ENCODE peak calls at places on chromosomes 4 and X, in seven cellular contexts. U, C, D, G, Q, R and B are unnamed samples.

GRCh38 chrX:130645955-130646583 is 244.3 kb downstream of the RBMX2 start:
- DNase-seq in U (no peak), C (no peak), D (no peak), G (no peak), Q (no peak), R (no peak), B (no peak)

GRCh38 chrX:133375558-133376340 is 39.5 kb downstream of the GPC4 start:
- DNase-seq in U (no peak), C (no peak), D (no peak), G (peak; percentile 11), Q (no peak), R (no peak), B (no peak)

GRCh38 chr4:86934147-86934771 is 552 bp upstream of the AFF1 start:
- DNase-seq in U (no peak), C (no peak), D (no peak), G (no peak), Q (peak; percentile 58), R (peak; percentile 30), B (no peak)

GRCh38 chr4:97496298-97496873 is 646.9 kb downstream of the STPG2 start:
- DNase-seq in U (no peak), C (no peak), D (no peak), G (no peak), Q (peak; percentile 49), R (peak; percentile 47), B (no peak)

GRCh38 chrX:111088628-111089027 is 7.4 kb upstream of the PAK3 start:
- DNase-seq in U (no peak), C (no peak), D (no peak), G (no peak), Q (no peak), R (no peak), B (no peak)

GRCh38 chrX:129235903-129236302 is 287.4 kb downstream of the SMARCA1 start:
- DNase-seq in U (no peak), C (no peak), D (no peak), G (no peak), Q (peak; percentile 13), R (no peak), B (no peak)

GRCh38 chrX:63434665-63435064 is 83.5 kb upstream of the SPIN4 start:
- DNase-seq in U (no peak), C (no peak), D (peak; percentile 43), G (peak; percentile 54), Q (peak; percentile 94), R (peak; percentile 96), B (peak; percentile 22)

GRCh38 chrX:34381241-34381640 is 249.1 kb upstream of the FAM47A start:
- DNase-seq in U (no peak), C (no peak), D (no peak), G (no peak), Q (no peak), R (peak; percentile 15), B (no peak)

GRCh38 chrX:108217877-108218276 is 126.3 kb downstream of the ATG4A start:
- DNase-seq in U (no peak), C (no peak), D (no peak), G (no peak), Q (no peak), R (no peak), B (no peak)

GRCh38 chrX:19791562-19791961 is 95.8 kb downstream of the SH3KBP1 start:
- DNase-seq in U (no peak), C (no peak), D (no peak), G (peak; percentile 53), Q (no peak), R (no peak), B (peak; percentile 25)

GRCh38 chr4:168361365-168362024 is 42.9 kb upstream of the DDX60 start:
- DNase-seq in U (no peak), C (no peak), D (no peak), G (no peak), Q (no peak), R (no peak), B (no peak)

GRCh38 chr4:7161721-7162214 is 30.6 kb upstream of the SORCS2 start:
- DNase-seq in U (no peak), C (no peak), D (peak; percentile 19), G (no peak), Q (no peak), R (no peak), B (no peak)

GRCh38 chrX:33252306-33252825 is 41.0 kb upstream of the DMD start:
- DNase-seq in U (peak; percentile 0), C (no peak), D (no peak), G (no peak), Q (peak; percentile 69), R (no peak), B (peak; percentile 0)

GRCh38 chr4:6893449-6894085 is 16.1 kb upstream of the TBC1D14 start:
- DNase-seq in U (no peak), C (no peak), D (no peak), G (peak; percentile 91), Q (no peak), R (no peak), B (peak; percentile 86)

GRCh38 chrX:34918091-34918736 is 24.4 kb upstream of the FAM47B start:
- DNase-seq in U (no peak), C (no peak), D (no peak), G (peak; percentile 65), Q (no peak), R (peak; percentile 73), B (peak; percentile 66)

GRCh38 chr4:76208005-76208765 is 5.4 kb downstream of the SCARB2 start:
- DNase-seq in U (no peak), C (no peak), D (no peak), G (peak; percentile 97), Q (peak; percentile 13), R (peak; percentile 46), B (peak; percentile 94)

GRCh38 chr4:81214518-81215218 is 354 bp downstream of the PRKG2 start:
- DNase-seq in U (no peak), C (peak; percentile 29), D (peak; percentile 58), G (peak; percentile 22), Q (peak; percentile 57), R (peak; percentile 33), B (peak; percentile 25)

GRCh38 chr4:56307423-56307822 is 79.9 kb downstream of the AASDH start:
- DNase-seq in U (no peak), C (no peak), D (no peak), G (peak; percentile 29), Q (no peak), R (peak; percentile 88), B (peak; percentile 4)

GRCh38 chr4:78645853-78646757 is 94.5 kb downstream of the ANXA3 start:
- DNase-seq in U (no peak), C (no peak), D (no peak), G (peak; percentile 94), Q (no peak), R (peak; percentile 74), B (peak; percentile 96)

GRCh38 chrX:130091976-130092522 is 18.2 kb downstream of the ELF4 start:
- DNase-seq in U (no peak), C (no peak), D (peak; percentile 47), G (no peak), Q (peak; percentile 70), R (peak; percentile 43), B (no peak)

GRCh38 chr4:53721276-53721675 is 130.0 kb upstream of the LNX1 start:
- DNase-seq in U (no peak), C (no peak), D (no peak), G (no peak), Q (no peak), R (no peak), B (no peak)

GRCh38 chr4:35789899-35790574 is 454.3 kb downstream of the ARAP2 start:
- DNase-seq in U (no peak), C (no peak), D (no peak), G (no peak), Q (no peak), R (no peak), B (no peak)
- H4K8ac ChIP-seq in U (no peak overlapping the region), C (no peak overlapping the region), D (no peak overlapping the region), G (no peak overlapping the region), Q (no peak overlapping the region), R (no peak overlapping the region), B (no peak overlapping the region)

GRCh38 chr4:89307185-89307445 is 485 bp downstream of the GPRIN3 start:
- DNase-seq in U (no peak), C (no peak), D (no peak), G (no peak), Q (no peak), R (no peak), B (no peak)

GRCh38 chr4:89308161-89308500 is 531 bp upstream of the GPRIN3 start:
- DNase-seq in U (no peak), C (no peak), D (no peak), G (no peak), Q (no peak), R (no peak), B (no peak)

GRCh38 chr4:89305712-89306437 is 1.7 kb downstream of the GPRIN3 start:
- DNase-seq in U (no peak), C (no peak), D (no peak), G (peak; percentile 61), Q (no peak), R (no peak), B (no peak)

GRCh38 chr4:89307446-89308160 is at the start of gene GPRIN3:
- DNase-seq in U (no peak), C (peak; percentile 55), D (peak; percentile 79), G (peak; percentile 50), Q (peak; percentile 82), R (no peak), B (no peak)

GRCh38 chr4:89306486-89307184 is 965 bp downstream of the GPRIN3 start:
- DNase-seq in U (no peak), C (no peak), D (no peak), G (no peak), Q (no peak), R (no peak), B (no peak)
- H4K8ac ChIP-seq in U (no peak overlapping the region), C (no peak overlapping the region), D (no peak overlapping the region), G (no peak overlapping the region), Q (no peak overlapping the region), R (no peak overlapping the region), B (no peak overlapping the region)

GRCh38 chrX:151912780-151913179 is at the start of gene MAGEA4:
- DNase-seq in U (no peak), C (no peak), D (no peak), G (no peak), Q (no peak), R (peak; percentile 23), B (no peak)
- H4K8ac ChIP-seq in U (no peak within 1 kb of the TSS), C (no peak within 1 kb of the TSS), D (no peak within 1 kb of the TSS), G (no peak within 1 kb of the TSS), Q (no peak within 1 kb of the TSS), R (no peak within 1 kb of the TSS), B (no peak within 1 kb of the TSS)

DNA sequence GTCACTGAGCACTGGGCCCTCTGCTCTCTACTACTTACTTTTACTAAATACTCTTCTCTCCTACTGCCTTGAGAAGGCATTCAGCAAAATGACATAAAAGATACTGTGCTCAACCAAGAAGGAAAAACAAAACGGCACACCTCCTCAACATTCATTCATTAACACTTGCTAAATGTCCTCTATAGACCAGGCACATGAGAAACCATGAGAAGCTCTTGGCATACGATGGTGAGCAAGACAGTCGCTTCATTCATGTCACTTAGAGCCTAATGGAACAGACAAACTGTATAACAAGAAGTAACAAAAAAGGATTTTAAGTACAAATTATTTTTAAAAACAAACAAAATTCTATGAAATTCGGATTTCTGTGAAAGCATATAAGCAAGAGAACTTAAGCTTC is 38.7 kb downstream of the COL25A1 start:
- DNase-seq in U (no peak), C (no peak), D (no peak), G (no peak), Q (no peak), R (no peak), B (no peak)
- H4K8ac ChIP-seq in U (no peak overlapping the region), C (no peak overlapping the region), D (no peak overlapping the region), G (no peak overlapping the region), Q (no peak overlapping the region), R (no peak overlapping the region), B (no peak overlapping the region)